ENCODE peak calls at places on chromosomes 5 and 9, in four cellular contexts. One of them, this sample, is unnamed.

GRCh38 chr5:1737790-1738405 is 61.7 kb downstream of the MRPL36 start:
- DNase-seq in HTR-8/SVneo: no peak
- DNase-seq in mammary epithelial cell: peak; percentile 17
- DNase-seq in NCI-H2029: no peak
- DNase-seq in this sample: peak; percentile 48

GRCh38 chr9:93132287-93132927 is 1.6 kb downstream of the NINJ1 start:
- DNase-seq in HTR-8/SVneo: no peak
- DNase-seq in mammary epithelial cell: peak; percentile 59
- DNase-seq in NCI-H2029: peak; percentile 52
- DNase-seq in this sample: peak; percentile 23

GRCh38 chr5:93585054-93585751 is 2.2 kb downstream of the NR2F1 start:
- DNase-seq in HTR-8/SVneo: peak; percentile 26
- DNase-seq in mammary epithelial cell: peak; percentile 56
- DNase-seq in NCI-H2029: peak; percentile 15
- DNase-seq in this sample: peak; percentile 33

GRCh38 chr5:148443998-148444397 is 60.2 kb downstream of the FBXO38 start:
- DNase-seq in HTR-8/SVneo: peak; percentile 53
- DNase-seq in mammary epithelial cell: peak; percentile 46
- DNase-seq in NCI-H2029: peak; percentile 65
- DNase-seq in this sample: peak; percentile 71

GRCh38 chr5:96033116-96033515 is 71.5 kb upstream of the ELL2 start:
- DNase-seq in HTR-8/SVneo: no peak
- DNase-seq in mammary epithelial cell: no peak
- DNase-seq in NCI-H2029: no peak
- DNase-seq in this sample: no peak

GRCh38 chr5:172008689-172009141 is 2.3 kb upstream of the FBXW11 start:
- DNase-seq in HTR-8/SVneo: no peak
- DNase-seq in mammary epithelial cell: peak; percentile 67
- DNase-seq in NCI-H2029: no peak
- DNase-seq in this sample: peak; percentile 14

GRCh38 chr5:89478856-89479255 is 595.9 kb upstream of the MEF2C start:
- DNase-seq in HTR-8/SVneo: no peak
- DNase-seq in mammary epithelial cell: no peak
- DNase-seq in NCI-H2029: no peak
- DNase-seq in this sample: no peak

GRCh38 chr9:138063785-138064184 is 186.2 kb downstream of the CACNA1B start:
- DNase-seq in HTR-8/SVneo: no peak
- DNase-seq in mammary epithelial cell: no peak
- DNase-seq in NCI-H2029: no peak
- DNase-seq in this sample: no peak

GRCh38 chr9:133510926-133511505 is 13.7 kb downstream of the MYMK start:
- DNase-seq in HTR-8/SVneo: no peak
- DNase-seq in mammary epithelial cell: no peak
- DNase-seq in NCI-H2029: no peak
- DNase-seq in this sample: no peak

GRCh38 chr5:141650851-141651727 is at the start of gene FCHSD1:
- DNase-seq in HTR-8/SVneo: peak; percentile 89
- DNase-seq in mammary epithelial cell: peak; percentile 64
- DNase-seq in NCI-H2029: peak; percentile 56
- DNase-seq in this sample: peak; percentile 77

GRCh38 chr5:139178948-139179347 is 19.2 kb downstream of the SIL1 start:
- DNase-seq in HTR-8/SVneo: no peak
- DNase-seq in mammary epithelial cell: peak; percentile 56
- DNase-seq in NCI-H2029: peak; percentile 43
- DNase-seq in this sample: peak; percentile 40

GRCh38 chr5:80516826-80517225 is 28.9 kb downstream of the FAM151B start:
- DNase-seq in HTR-8/SVneo: peak; percentile 53
- DNase-seq in mammary epithelial cell: peak; percentile 97
- DNase-seq in NCI-H2029: no peak
- DNase-seq in this sample: peak; percentile 92

GRCh38 chr5:176906796-176907195 is 7.7 kb upstream of the HK3 start:
- DNase-seq in HTR-8/SVneo: no peak
- DNase-seq in mammary epithelial cell: no peak
- DNase-seq in NCI-H2029: no peak
- DNase-seq in this sample: no peak

GRCh38 chr9:27157086-27157485 is 48.1 kb downstream of the TEK start:
- DNase-seq in HTR-8/SVneo: peak; percentile 9
- DNase-seq in mammary epithelial cell: peak; percentile 25
- DNase-seq in NCI-H2029: no peak
- DNase-seq in this sample: peak; percentile 23

This sample was measured in epithelial cell of esophagus.